ENCODE peak calls at places on chromosome 15, in eight cellular contexts. One of them, this sample, is unnamed.

GRCh38 chr15:68644088-68644904 is 65.5 kb downstream of the CORO2B start:
- DNase-seq in AG04450: peak
- DNase-seq in GDM1: no peak
- DNase-seq in GM19239: no peak
- DNase-seq in G401: peak
- DNase-seq in A549: peak
- DNase-seq in HCEC 1CT: peak
- DNase-seq in kidney tubule cell: peak
- DNase-seq in this sample: peak

GRCh38 chr15:56365075-56365711 is at the start of gene TEX9:
- DNase-seq in AG04450: peak
- DNase-seq in GDM1: no peak
- DNase-seq in GM19239: peak
- DNase-seq in G401: peak
- DNase-seq in A549: peak
- DNase-seq in HCEC 1CT: peak
- DNase-seq in kidney tubule cell: peak
- DNase-seq in this sample: peak

GRCh38 chr15:78034495-78035191 is 42.9 kb downstream of the TBC1D2B start:
- DNase-seq in AG04450: no peak
- DNase-seq in GDM1: peak
- DNase-seq in GM19239: no peak
- DNase-seq in G401: no peak
- DNase-seq in A549: no peak
- DNase-seq in HCEC 1CT: no peak
- DNase-seq in kidney tubule cell: peak
- DNase-seq in this sample: no peak

GRCh38 chr15:65184305-65184943 is 718 bp downstream of the CLPX start:
- DNase-seq in AG04450: no peak
- DNase-seq in GDM1: no peak
- DNase-seq in GM19239: no peak
- DNase-seq in G401: peak
- DNase-seq in A549: peak
- DNase-seq in HCEC 1CT: peak
- DNase-seq in kidney tubule cell: peak
- DNase-seq in this sample: peak

GRCh38 chr15:48721061-48721810 is 75.7 kb upstream of the FBN1 start:
- DNase-seq in AG04450: no peak
- DNase-seq in GDM1: no peak
- DNase-seq in GM19239: no peak
- DNase-seq in G401: no peak
- DNase-seq in A549: no peak
- DNase-seq in HCEC 1CT: peak
- DNase-seq in kidney tubule cell: no peak
- DNase-seq in this sample: no peak

GRCh38 chr15:62503451-62503850 is 338.4 kb upstream of the C2CD4B start:
- DNase-seq in AG04450: no peak
- DNase-seq in GDM1: no peak
- DNase-seq in GM19239: no peak
- DNase-seq in G401: peak
- DNase-seq in A549: peak
- DNase-seq in HCEC 1CT: peak
- DNase-seq in kidney tubule cell: peak
- DNase-seq in this sample: no peak

GRCh38 chr15:34853001-34853758 is 57.8 kb upstream of the ACTC1 start:
- DNase-seq in AG04450: no peak
- DNase-seq in GDM1: no peak
- DNase-seq in GM19239: no peak
- DNase-seq in G401: peak
- DNase-seq in A549: peak
- DNase-seq in HCEC 1CT: peak
- DNase-seq in kidney tubule cell: no peak
- DNase-seq in this sample: no peak

GRCh38 chr15:100726426-100727190 is 124.2 kb downstream of the ASB7 start:
- DNase-seq in AG04450: no peak
- DNase-seq in GDM1: no peak
- DNase-seq in GM19239: no peak
- DNase-seq in G401: no peak
- DNase-seq in A549: no peak
- DNase-seq in HCEC 1CT: peak
- DNase-seq in kidney tubule cell: peak
- DNase-seq in this sample: no peak

GRCh38 chr15:92807971-92808571 is 92.1 kb upstream of the CHD2 start:
- DNase-seq in AG04450: no peak
- DNase-seq in GDM1: no peak
- DNase-seq in GM19239: no peak
- DNase-seq in G401: peak
- DNase-seq in A549: peak
- DNase-seq in HCEC 1CT: no peak
- DNase-seq in kidney tubule cell: no peak
- DNase-seq in this sample: no peak

GRCh38 chr15:100944237-100944875 is 25.2 kb downstream of the LRRK1 start:
- DNase-seq in AG04450: no peak
- DNase-seq in GDM1: no peak
- DNase-seq in GM19239: no peak
- DNase-seq in G401: no peak
- DNase-seq in A549: no peak
- DNase-seq in HCEC 1CT: no peak
- DNase-seq in kidney tubule cell: no peak
- DNase-seq in this sample: no peak

GRCh38 chr15:26013946-26014345 is 150.8 kb upstream of the ATP10A start:
- DNase-seq in AG04450: no peak
- DNase-seq in GDM1: no peak
- DNase-seq in GM19239: no peak
- DNase-seq in G401: no peak
- DNase-seq in A549: no peak
- DNase-seq in HCEC 1CT: no peak
- DNase-seq in kidney tubule cell: no peak
- DNase-seq in this sample: no peak

This sample was measured in ACHN.